ENCODE peak calls at places on chromosomes 1 and 21, in ten cellular contexts. One of them, this sample, is unnamed.

GRCh38 chr1:220894924-220895256 is 15.6 kb downstream of the HLX start:
- DNase-seq in stimulated activated naive B cell treated with anti-CD40 and anti-IgM and Interleukin-4, amounts not matched to agents 10 μg/mL and 1 μg/mL and 100 μg/mL, for 72 hours: no peak
- DNase-seq in renal cortical epithelial cell: no peak
- DNase-seq in GM12864: no peak
- DNase-seq in IMR-90: no peak
- DNase-seq in nephron progenitor cell: no peak
- DNase-seq in activated B cell treated with CpG ODN at 0.5 μM for 24 hours: no peak
- DNase-seq in RKO: no peak
- DNase-seq in effector memory CD8-positive, alpha-beta T cell: no peak
- DNase-seq in sciatic nerve: no peak
- DNase-seq in this sample: no peak

GRCh38 chr1:40711465-40712404 is 20.2 kb downstream of the NFYC start:
- DNase-seq in stimulated activated naive B cell treated with anti-CD40 and anti-IgM and Interleukin-4, amounts not matched to agents 10 μg/mL and 1 μg/mL and 100 μg/mL, for 72 hours: no peak
- DNase-seq in renal cortical epithelial cell: peak; percentile 92
- DNase-seq in GM12864: no peak
- DNase-seq in IMR-90: peak; percentile 69
- DNase-seq in nephron progenitor cell: no peak
- DNase-seq in activated B cell treated with CpG ODN at 0.5 μM for 24 hours: no peak
- DNase-seq in RKO: no peak
- DNase-seq in effector memory CD8-positive, alpha-beta T cell: no peak
- DNase-seq in sciatic nerve: no peak
- DNase-seq in this sample: peak; percentile 41

GRCh38 chr1:4601986-4602385 is 52.4 kb upstream of the AJAP1 start:
- DNase-seq in stimulated activated naive B cell treated with anti-CD40 and anti-IgM and Interleukin-4, amounts not matched to agents 10 μg/mL and 1 μg/mL and 100 μg/mL, for 72 hours: no peak
- DNase-seq in renal cortical epithelial cell: no peak
- DNase-seq in GM12864: no peak
- DNase-seq in IMR-90: no peak
- DNase-seq in nephron progenitor cell: no peak
- DNase-seq in activated B cell treated with CpG ODN at 0.5 μM for 24 hours: no peak
- DNase-seq in RKO: no peak
- DNase-seq in effector memory CD8-positive, alpha-beta T cell: no peak
- DNase-seq in sciatic nerve: peak; percentile 7
- DNase-seq in this sample: no peak

GRCh38 chr1:230548997-230549396 is 93.3 kb upstream of the COG2 start:
- DNase-seq in stimulated activated naive B cell treated with anti-CD40 and anti-IgM and Interleukin-4, amounts not matched to agents 10 μg/mL and 1 μg/mL and 100 μg/mL, for 72 hours: no peak
- DNase-seq in renal cortical epithelial cell: no peak
- DNase-seq in GM12864: no peak
- DNase-seq in IMR-90: no peak
- DNase-seq in nephron progenitor cell: no peak
- DNase-seq in activated B cell treated with CpG ODN at 0.5 μM for 24 hours: no peak
- DNase-seq in RKO: no peak
- DNase-seq in effector memory CD8-positive, alpha-beta T cell: no peak
- DNase-seq in sciatic nerve: no peak
- DNase-seq in this sample: no peak

GRCh38 chr1:167431909-167432650 is 86.2 kb downstream of the CD247 start:
- DNase-seq in stimulated activated naive B cell treated with anti-CD40 and anti-IgM and Interleukin-4, amounts not matched to agents 10 μg/mL and 1 μg/mL and 100 μg/mL, for 72 hours: no peak
- DNase-seq in renal cortical epithelial cell: no peak
- DNase-seq in GM12864: no peak
- DNase-seq in IMR-90: no peak
- DNase-seq in nephron progenitor cell: no peak
- DNase-seq in activated B cell treated with CpG ODN at 0.5 μM for 24 hours: no peak
- DNase-seq in RKO: no peak
- DNase-seq in effector memory CD8-positive, alpha-beta T cell: no peak
- DNase-seq in sciatic nerve: no peak
- DNase-seq in this sample: no peak

GRCh38 chr1:14634497-14634896 is 36.0 kb downstream of the KAZN start:
- DNase-seq in stimulated activated naive B cell treated with anti-CD40 and anti-IgM and Interleukin-4, amounts not matched to agents 10 μg/mL and 1 μg/mL and 100 μg/mL, for 72 hours: no peak
- DNase-seq in renal cortical epithelial cell: no peak
- DNase-seq in GM12864: no peak
- DNase-seq in IMR-90: no peak
- DNase-seq in nephron progenitor cell: peak; percentile 41
- DNase-seq in activated B cell treated with CpG ODN at 0.5 μM for 24 hours: no peak
- DNase-seq in RKO: no peak
- DNase-seq in effector memory CD8-positive, alpha-beta T cell: no peak
- DNase-seq in sciatic nerve: no peak
- DNase-seq in this sample: no peak

GRCh38 chr1:156876281-156876680 is 15.6 kb downstream of the NTRK1 start:
- DNase-seq in stimulated activated naive B cell treated with anti-CD40 and anti-IgM and Interleukin-4, amounts not matched to agents 10 μg/mL and 1 μg/mL and 100 μg/mL, for 72 hours: no peak
- DNase-seq in renal cortical epithelial cell: no peak
- DNase-seq in GM12864: no peak
- DNase-seq in IMR-90: no peak
- DNase-seq in nephron progenitor cell: peak; percentile 68
- DNase-seq in activated B cell treated with CpG ODN at 0.5 μM for 24 hours: no peak
- DNase-seq in RKO: no peak
- DNase-seq in effector memory CD8-positive, alpha-beta T cell: no peak
- DNase-seq in sciatic nerve: no peak
- DNase-seq in this sample: no peak

GRCh38 chr1:110136911-110137310 is 13.4 kb upstream of the SLC6A17 start:
- DNase-seq in stimulated activated naive B cell treated with anti-CD40 and anti-IgM and Interleukin-4, amounts not matched to agents 10 μg/mL and 1 μg/mL and 100 μg/mL, for 72 hours: no peak
- DNase-seq in renal cortical epithelial cell: no peak
- DNase-seq in GM12864: no peak
- DNase-seq in IMR-90: no peak
- DNase-seq in nephron progenitor cell: peak; percentile 78
- DNase-seq in activated B cell treated with CpG ODN at 0.5 μM for 24 hours: no peak
- DNase-seq in RKO: no peak
- DNase-seq in effector memory CD8-positive, alpha-beta T cell: no peak
- DNase-seq in sciatic nerve: no peak
- DNase-seq in this sample: no peak

GRCh38 chr1:18901952-18902522 is 318 bp downstream of the ALDH4A1 start:
- DNase-seq in stimulated activated naive B cell treated with anti-CD40 and anti-IgM and Interleukin-4, amounts not matched to agents 10 μg/mL and 1 μg/mL and 100 μg/mL, for 72 hours: peak; percentile 18
- DNase-seq in renal cortical epithelial cell: no peak
- DNase-seq in GM12864: no peak
- DNase-seq in IMR-90: no peak
- DNase-seq in nephron progenitor cell: no peak
- DNase-seq in activated B cell treated with CpG ODN at 0.5 μM for 24 hours: no peak
- DNase-seq in RKO: peak; percentile 37
- DNase-seq in effector memory CD8-positive, alpha-beta T cell: no peak
- DNase-seq in sciatic nerve: no peak
- DNase-seq in this sample: peak; percentile 20

GRCh38 chr1:5934058-5934884 is 58.0 kb downstream of the NPHP4 start:
- DNase-seq in stimulated activated naive B cell treated with anti-CD40 and anti-IgM and Interleukin-4, amounts not matched to agents 10 μg/mL and 1 μg/mL and 100 μg/mL, for 72 hours: no peak
- DNase-seq in renal cortical epithelial cell: no peak
- DNase-seq in GM12864: no peak
- DNase-seq in IMR-90: no peak
- DNase-seq in nephron progenitor cell: no peak
- DNase-seq in activated B cell treated with CpG ODN at 0.5 μM for 24 hours: no peak
- DNase-seq in RKO: no peak
- DNase-seq in effector memory CD8-positive, alpha-beta T cell: no peak
- DNase-seq in sciatic nerve: no peak
- DNase-seq in this sample: no peak

GRCh38 chr1:42482635-42483153 is 19.6 kb downstream of the CCDC30 start:
- DNase-seq in stimulated activated naive B cell treated with anti-CD40 and anti-IgM and Interleukin-4, amounts not matched to agents 10 μg/mL and 1 μg/mL and 100 μg/mL, for 72 hours: no peak
- DNase-seq in renal cortical epithelial cell: no peak
- DNase-seq in GM12864: peak; percentile 8
- DNase-seq in IMR-90: no peak
- DNase-seq in nephron progenitor cell: no peak
- DNase-seq in activated B cell treated with CpG ODN at 0.5 μM for 24 hours: no peak
- DNase-seq in RKO: no peak
- DNase-seq in effector memory CD8-positive, alpha-beta T cell: no peak
- DNase-seq in sciatic nerve: no peak
- DNase-seq in this sample: peak; percentile 10

GRCh38 chr1:12426030-12426429 is 192.0 kb downstream of the DHRS3 start:
- DNase-seq in stimulated activated naive B cell treated with anti-CD40 and anti-IgM and Interleukin-4, amounts not matched to agents 10 μg/mL and 1 μg/mL and 100 μg/mL, for 72 hours: no peak
- DNase-seq in renal cortical epithelial cell: no peak
- DNase-seq in GM12864: no peak
- DNase-seq in IMR-90: peak; percentile 34
- DNase-seq in nephron progenitor cell: no peak
- DNase-seq in activated B cell treated with CpG ODN at 0.5 μM for 24 hours: no peak
- DNase-seq in RKO: no peak
- DNase-seq in effector memory CD8-positive, alpha-beta T cell: no peak
- DNase-seq in sciatic nerve: no peak
- DNase-seq in this sample: no peak

GRCh38 chr1:117147856-117148588 is 26.5 kb upstream of the TRIM45 start:
- DNase-seq in stimulated activated naive B cell treated with anti-CD40 and anti-IgM and Interleukin-4, amounts not matched to agents 10 μg/mL and 1 μg/mL and 100 μg/mL, for 72 hours: no peak
- DNase-seq in renal cortical epithelial cell: peak; percentile 75
- DNase-seq in GM12864: no peak
- DNase-seq in IMR-90: peak; percentile 80
- DNase-seq in nephron progenitor cell: no peak
- DNase-seq in activated B cell treated with CpG ODN at 0.5 μM for 24 hours: no peak
- DNase-seq in RKO: no peak
- DNase-seq in effector memory CD8-positive, alpha-beta T cell: no peak
- DNase-seq in sciatic nerve: no peak
- DNase-seq in this sample: peak; percentile 57

GRCh38 chr21:25863747-25864146 is 129.0 kb downstream of the GABPA start:
- DNase-seq in stimulated activated naive B cell treated with anti-CD40 and anti-IgM and Interleukin-4, amounts not matched to agents 10 μg/mL and 1 μg/mL and 100 μg/mL, for 72 hours: no peak
- DNase-seq in renal cortical epithelial cell: no peak
- DNase-seq in GM12864: no peak
- DNase-seq in IMR-90: no peak
- DNase-seq in nephron progenitor cell: no peak
- DNase-seq in activated B cell treated with CpG ODN at 0.5 μM for 24 hours: no peak
- DNase-seq in RKO: no peak
- DNase-seq in effector memory CD8-positive, alpha-beta T cell: no peak
- DNase-seq in sciatic nerve: no peak
- DNase-seq in this sample: no peak

GRCh38 chr1:7232441-7232840 is 447.2 kb downstream of the CAMTA1 start:
- DNase-seq in stimulated activated naive B cell treated with anti-CD40 and anti-IgM and Interleukin-4, amounts not matched to agents 10 μg/mL and 1 μg/mL and 100 μg/mL, for 72 hours: no peak
- DNase-seq in renal cortical epithelial cell: no peak
- DNase-seq in GM12864: no peak
- DNase-seq in IMR-90: no peak
- DNase-seq in nephron progenitor cell: no peak
- DNase-seq in activated B cell treated with CpG ODN at 0.5 μM for 24 hours: no peak
- DNase-seq in RKO: no peak
- DNase-seq in effector memory CD8-positive, alpha-beta T cell: no peak
- DNase-seq in sciatic nerve: no peak
- DNase-seq in this sample: no peak

GRCh38 chr1:10196991-10197390 is 13.4 kb upstream of the KIF1B start:
- DNase-seq in stimulated activated naive B cell treated with anti-CD40 and anti-IgM and Interleukin-4, amounts not matched to agents 10 μg/mL and 1 μg/mL and 100 μg/mL, for 72 hours: no peak
- DNase-seq in renal cortical epithelial cell: no peak
- DNase-seq in GM12864: no peak
- DNase-seq in IMR-90: peak; percentile 80
- DNase-seq in nephron progenitor cell: no peak
- DNase-seq in activated B cell treated with CpG ODN at 0.5 μM for 24 hours: no peak
- DNase-seq in RKO: no peak
- DNase-seq in effector memory CD8-positive, alpha-beta T cell: no peak
- DNase-seq in sciatic nerve: no peak
- DNase-seq in this sample: no peak

GRCh38 chr1:216805233-216805632 is 82.0 kb upstream of the ESRRG start:
- DNase-seq in stimulated activated naive B cell treated with anti-CD40 and anti-IgM and Interleukin-4, amounts not matched to agents 10 μg/mL and 1 μg/mL and 100 μg/mL, for 72 hours: no peak
- DNase-seq in renal cortical epithelial cell: no peak
- DNase-seq in GM12864: no peak
- DNase-seq in IMR-90: peak; percentile 36
- DNase-seq in nephron progenitor cell: no peak
- DNase-seq in activated B cell treated with CpG ODN at 0.5 μM for 24 hours: no peak
- DNase-seq in RKO: no peak
- DNase-seq in effector memory CD8-positive, alpha-beta T cell: no peak
- DNase-seq in sciatic nerve: no peak
- DNase-seq in this sample: no peak

GRCh38 chr1:230620666-230621065 is 21.6 kb upstream of the COG2 start:
- DNase-seq in stimulated activated naive B cell treated with anti-CD40 and anti-IgM and Interleukin-4, amounts not matched to agents 10 μg/mL and 1 μg/mL and 100 μg/mL, for 72 hours: no peak
- DNase-seq in renal cortical epithelial cell: no peak
- DNase-seq in GM12864: no peak
- DNase-seq in IMR-90: no peak
- DNase-seq in nephron progenitor cell: no peak
- DNase-seq in activated B cell treated with CpG ODN at 0.5 μM for 24 hours: no peak
- DNase-seq in RKO: no peak
- DNase-seq in effector memory CD8-positive, alpha-beta T cell: no peak
- DNase-seq in sciatic nerve: no peak
- DNase-seq in this sample: no peak

GRCh38 chr1:37701051-37701450 is 8.7 kb downstream of the CDCA8 start:
- DNase-seq in stimulated activated naive B cell treated with anti-CD40 and anti-IgM and Interleukin-4, amounts not matched to agents 10 μg/mL and 1 μg/mL and 100 μg/mL, for 72 hours: no peak
- DNase-seq in renal cortical epithelial cell: no peak
- DNase-seq in GM12864: no peak
- DNase-seq in IMR-90: no peak
- DNase-seq in nephron progenitor cell: no peak
- DNase-seq in activated B cell treated with CpG ODN at 0.5 μM for 24 hours: no peak
- DNase-seq in RKO: no peak
- DNase-seq in effector memory CD8-positive, alpha-beta T cell: no peak
- DNase-seq in sciatic nerve: no peak
- DNase-seq in this sample: no peak

GRCh38 chr1:114318951-114319350 is 165.3 kb upstream of the SYT6 start:
- DNase-seq in stimulated activated naive B cell treated with anti-CD40 and anti-IgM and Interleukin-4, amounts not matched to agents 10 μg/mL and 1 μg/mL and 100 μg/mL, for 72 hours: no peak
- DNase-seq in renal cortical epithelial cell: no peak
- DNase-seq in GM12864: no peak
- DNase-seq in IMR-90: no peak
- DNase-seq in nephron progenitor cell: no peak
- DNase-seq in activated B cell treated with CpG ODN at 0.5 μM for 24 hours: no peak
- DNase-seq in RKO: no peak
- DNase-seq in effector memory CD8-positive, alpha-beta T cell: no peak
- DNase-seq in sciatic nerve: no peak
- DNase-seq in this sample: no peak

GRCh38 chr1:188941986-188942385 is 1535.7 kb downstream of the BRINP3 start:
- DNase-seq in stimulated activated naive B cell treated with anti-CD40 and anti-IgM and Interleukin-4, amounts not matched to agents 10 μg/mL and 1 μg/mL and 100 μg/mL, for 72 hours: no peak
- DNase-seq in renal cortical epithelial cell: no peak
- DNase-seq in GM12864: no peak
- DNase-seq in IMR-90: no peak
- DNase-seq in nephron progenitor cell: no peak
- DNase-seq in activated B cell treated with CpG ODN at 0.5 μM for 24 hours: no peak
- DNase-seq in RKO: no peak
- DNase-seq in effector memory CD8-positive, alpha-beta T cell: no peak
- DNase-seq in sciatic nerve: no peak
- DNase-seq in this sample: no peak

GRCh38 chr1:22930235-22930912 is 42.3 kb downstream of the LACTBL1 start:
- DNase-seq in stimulated activated naive B cell treated with anti-CD40 and anti-IgM and Interleukin-4, amounts not matched to agents 10 μg/mL and 1 μg/mL and 100 μg/mL, for 72 hours: no peak
- DNase-seq in renal cortical epithelial cell: no peak
- DNase-seq in GM12864: no peak
- DNase-seq in IMR-90: peak; percentile 17
- DNase-seq in nephron progenitor cell: peak; percentile 85
- DNase-seq in activated B cell treated with CpG ODN at 0.5 μM for 24 hours: no peak
- DNase-seq in RKO: peak; percentile 42
- DNase-seq in effector memory CD8-positive, alpha-beta T cell: peak; percentile 6
- DNase-seq in sciatic nerve: peak; percentile 68
- DNase-seq in this sample: peak; percentile 25

GRCh38 chr1:22625262-22625925 is 11.0 kb upstream of the C1QA start:
- DNase-seq in stimulated activated naive B cell treated with anti-CD40 and anti-IgM and Interleukin-4, amounts not matched to agents 10 μg/mL and 1 μg/mL and 100 μg/mL, for 72 hours: no peak
- DNase-seq in renal cortical epithelial cell: no peak
- DNase-seq in GM12864: no peak
- DNase-seq in IMR-90: no peak
- DNase-seq in nephron progenitor cell: peak; percentile 69
- DNase-seq in activated B cell treated with CpG ODN at 0.5 μM for 24 hours: no peak
- DNase-seq in RKO: peak; percentile 16
- DNase-seq in effector memory CD8-positive, alpha-beta T cell: no peak
- DNase-seq in sciatic nerve: no peak
- DNase-seq in this sample: peak; percentile 4

GRCh38 chr1:41480204-41481108 is 4.0 kb downstream of the EDN2 start:
- DNase-seq in stimulated activated naive B cell treated with anti-CD40 and anti-IgM and Interleukin-4, amounts not matched to agents 10 μg/mL and 1 μg/mL and 100 μg/mL, for 72 hours: no peak
- DNase-seq in renal cortical epithelial cell: no peak
- DNase-seq in GM12864: no peak
- DNase-seq in IMR-90: no peak
- DNase-seq in nephron progenitor cell: no peak
- DNase-seq in activated B cell treated with CpG ODN at 0.5 μM for 24 hours: no peak
- DNase-seq in RKO: no peak
- DNase-seq in effector memory CD8-positive, alpha-beta T cell: no peak
- DNase-seq in sciatic nerve: no peak
- DNase-seq in this sample: no peak

GRCh38 chr1:25031601-25031965 is 101.5 kb upstream of the RUNX3 start:
- DNase-seq in stimulated activated naive B cell treated with anti-CD40 and anti-IgM and Interleukin-4, amounts not matched to agents 10 μg/mL and 1 μg/mL and 100 μg/mL, for 72 hours: peak; percentile 86
- DNase-seq in renal cortical epithelial cell: no peak
- DNase-seq in GM12864: no peak
- DNase-seq in IMR-90: no peak
- DNase-seq in nephron progenitor cell: no peak
- DNase-seq in activated B cell treated with CpG ODN at 0.5 μM for 24 hours: peak; percentile 71
- DNase-seq in RKO: no peak
- DNase-seq in effector memory CD8-positive, alpha-beta T cell: no peak
- DNase-seq in sciatic nerve: no peak
- DNase-seq in this sample: no peak

This sample was measured in fibroblast of lung.